ENCODE peak calls at places on chromosomes 3 and 15, in nine cellular contexts. One of them, this sample, is unnamed.

GRCh38 chr3:1531981-1532380 is 439.2 kb downstream of the CNTN6 start:
- DNase-seq in PC-9: no peak
- DNase-seq in colonic mucosa: no peak
- DNase-seq in AG09319: no peak
- DNase-seq in left ventricle myocardium inferior: no peak
- DNase-seq in bronchial epithelial cell: no peak
- DNase-seq in fibroblast of mammary gland: no peak
- DNase-seq in RWPE1: no peak
- DNase-seq in foreskin fibroblast: no peak
- DNase-seq in this sample: no peak

GRCh38 chr15:35005933-35006332 is 17.8 kb upstream of the ZNF770 start:
- DNase-seq in PC-9: no peak
- DNase-seq in colonic mucosa: no peak
- DNase-seq in AG09319: no peak
- DNase-seq in left ventricle myocardium inferior: no peak
- DNase-seq in bronchial epithelial cell: no peak
- DNase-seq in fibroblast of mammary gland: no peak
- DNase-seq in RWPE1: no peak
- DNase-seq in foreskin fibroblast: no peak
- DNase-seq in this sample: peak

GRCh38 chr15:31397851-31398661 is 71.4 kb downstream of the KLF13 start:
- DNase-seq in PC-9: no peak
- DNase-seq in colonic mucosa: peak
- DNase-seq in AG09319: no peak
- DNase-seq in left ventricle myocardium inferior: peak
- DNase-seq in bronchial epithelial cell: peak
- DNase-seq in fibroblast of mammary gland: no peak
- DNase-seq in RWPE1: peak
- DNase-seq in foreskin fibroblast: no peak
- DNase-seq in this sample: peak

GRCh38 chr3:158847885-158848284 is 46.0 kb downstream of the MFSD1 start:
- DNase-seq in PC-9: no peak
- DNase-seq in colonic mucosa: no peak
- DNase-seq in AG09319: no peak
- DNase-seq in left ventricle myocardium inferior: no peak
- DNase-seq in bronchial epithelial cell: no peak
- DNase-seq in fibroblast of mammary gland: no peak
- DNase-seq in RWPE1: no peak
- DNase-seq in foreskin fibroblast: no peak
- DNase-seq in this sample: no peak

GRCh38 chr15:78007211-78007956 is 70.1 kb downstream of the TBC1D2B start:
- DNase-seq in PC-9: no peak
- DNase-seq in colonic mucosa: no peak
- DNase-seq in AG09319: no peak
- DNase-seq in left ventricle myocardium inferior: no peak
- DNase-seq in bronchial epithelial cell: no peak
- DNase-seq in fibroblast of mammary gland: no peak
- DNase-seq in RWPE1: no peak
- DNase-seq in foreskin fibroblast: no peak
- DNase-seq in this sample: no peak

GRCh38 chr15:63880744-63881143 is 47.0 kb upstream of the HERC1 start:
- DNase-seq in PC-9: no peak
- DNase-seq in colonic mucosa: no peak
- DNase-seq in AG09319: no peak
- DNase-seq in left ventricle myocardium inferior: no peak
- DNase-seq in bronchial epithelial cell: peak
- DNase-seq in fibroblast of mammary gland: no peak
- DNase-seq in RWPE1: no peak
- DNase-seq in foreskin fibroblast: no peak
- DNase-seq in this sample: no peak

GRCh38 chr3:184757010-184757651 is 45.3 kb upstream of the MAGEF1 start:
- DNase-seq in PC-9: no peak
- DNase-seq in colonic mucosa: peak
- DNase-seq in AG09319: peak
- DNase-seq in left ventricle myocardium inferior: peak
- DNase-seq in bronchial epithelial cell: peak
- DNase-seq in fibroblast of mammary gland: peak
- DNase-seq in RWPE1: no peak
- DNase-seq in foreskin fibroblast: peak
- DNase-seq in this sample: no peak

GRCh38 chr3:46935168-46935858 is 41.2 kb downstream of the CCDC12 start:
- DNase-seq in PC-9: peak
- DNase-seq in colonic mucosa: no peak
- DNase-seq in AG09319: peak
- DNase-seq in left ventricle myocardium inferior: peak
- DNase-seq in bronchial epithelial cell: peak
- DNase-seq in fibroblast of mammary gland: peak
- DNase-seq in RWPE1: peak
- DNase-seq in foreskin fibroblast: peak
- DNase-seq in this sample: peak

GRCh38 chr3:194688207-194688711 is 2.6 kb downstream of the FAM43A start:
- DNase-seq in PC-9: no peak
- DNase-seq in colonic mucosa: peak
- DNase-seq in AG09319: no peak
- DNase-seq in left ventricle myocardium inferior: peak
- DNase-seq in bronchial epithelial cell: no peak
- DNase-seq in fibroblast of mammary gland: no peak
- DNase-seq in RWPE1: no peak
- DNase-seq in foreskin fibroblast: peak
- DNase-seq in this sample: no peak

DNA sequence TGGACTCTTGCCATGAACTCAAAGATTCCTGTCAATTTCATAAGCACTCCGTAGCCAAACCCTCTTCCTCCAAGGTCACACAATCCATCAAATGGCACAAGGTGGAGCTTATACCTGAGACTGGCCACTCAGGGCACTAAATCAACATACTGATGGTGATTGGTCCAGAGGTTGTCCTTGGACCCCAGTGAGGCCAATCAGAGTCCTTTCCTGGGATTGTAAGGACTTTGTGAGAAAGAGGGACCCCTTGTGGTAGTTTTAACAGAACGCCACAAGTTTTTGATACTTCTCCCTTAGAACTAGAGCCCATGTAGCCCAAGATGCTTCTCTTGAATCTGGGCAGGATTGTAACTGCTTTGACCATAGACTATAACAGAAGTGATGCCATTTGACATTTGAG is 44.4 kb upstream of the LARS2 start:
- DNase-seq in PC-9: peak
- DNase-seq in colonic mucosa: no peak
- DNase-seq in AG09319: no peak
- DNase-seq in left ventricle myocardium inferior: no peak
- DNase-seq in bronchial epithelial cell: peak
- DNase-seq in fibroblast of mammary gland: peak
- DNase-seq in RWPE1: peak
- DNase-seq in foreskin fibroblast: no peak
- DNase-seq in this sample: peak
- TF ChIP-seq CTCF in PC-9: peak
- TF ChIP-seq CTCF in colonic mucosa: no peak
- TF ChIP-seq CTCF in AG09319: no peak
- TF ChIP-seq CTCF in left ventricle myocardium inferior: no peak
- TF ChIP-seq CTCF in bronchial epithelial cell: no peak
- TF ChIP-seq CTCF in fibroblast of mammary gland: peak
- TF ChIP-seq CTCF in RWPE1: no peak
- TF ChIP-seq CTCF in foreskin fibroblast: no peak
- TF ChIP-seq CTCF in this sample: no peak

GRCh38 chr3:160210799-160211221 is 14.4 kb upstream of the C3orf80 start:
- DNase-seq in PC-9: peak
- DNase-seq in colonic mucosa: no peak
- DNase-seq in AG09319: no peak
- DNase-seq in left ventricle myocardium inferior: no peak
- DNase-seq in bronchial epithelial cell: peak
- DNase-seq in fibroblast of mammary gland: peak
- DNase-seq in RWPE1: peak
- DNase-seq in foreskin fibroblast: peak
- DNase-seq in this sample: peak
- TF ChIP-seq CTCF in PC-9: peak
- TF ChIP-seq CTCF in colonic mucosa: no peak
- TF ChIP-seq CTCF in AG09319: peak
- TF ChIP-seq CTCF in left ventricle myocardium inferior: no peak
- TF ChIP-seq CTCF in bronchial epithelial cell: peak
- TF ChIP-seq CTCF in fibroblast of mammary gland: peak
- TF ChIP-seq CTCF in RWPE1: no peak
- TF ChIP-seq CTCF in foreskin fibroblast: peak
- TF ChIP-seq CTCF in this sample: peak

GRCh38 chr3:39405687-39406367 is 693 bp upstream of the RPSA start:
- DNase-seq in PC-9: no peak
- DNase-seq in colonic mucosa: no peak
- DNase-seq in AG09319: no peak
- DNase-seq in left ventricle myocardium inferior: no peak
- DNase-seq in bronchial epithelial cell: no peak
- DNase-seq in fibroblast of mammary gland: no peak
- DNase-seq in RWPE1: no peak
- DNase-seq in foreskin fibroblast: no peak
- DNase-seq in this sample: no peak

GRCh38 chr3:39407773-39408492 is 1.4 kb downstream of the RPSA start:
- DNase-seq in PC-9: no peak
- DNase-seq in colonic mucosa: no peak
- DNase-seq in AG09319: no peak
- DNase-seq in left ventricle myocardium inferior: no peak
- DNase-seq in bronchial epithelial cell: no peak
- DNase-seq in fibroblast of mammary gland: peak
- DNase-seq in RWPE1: no peak
- DNase-seq in foreskin fibroblast: peak
- DNase-seq in this sample: peak

GRCh38 chr3:39404943-39405686 is 1.4 kb upstream of the RPSA start:
- DNase-seq in PC-9: no peak
- DNase-seq in colonic mucosa: no peak
- DNase-seq in AG09319: no peak
- DNase-seq in left ventricle myocardium inferior: no peak
- DNase-seq in bronchial epithelial cell: no peak
- DNase-seq in fibroblast of mammary gland: no peak
- DNase-seq in RWPE1: no peak
- DNase-seq in foreskin fibroblast: no peak
- DNase-seq in this sample: no peak

GRCh38 chr3:39407259-39407629 is 724 bp downstream of the RPSA start:
- DNase-seq in PC-9: no peak
- DNase-seq in colonic mucosa: no peak
- DNase-seq in AG09319: no peak
- DNase-seq in left ventricle myocardium inferior: no peak
- DNase-seq in bronchial epithelial cell: no peak
- DNase-seq in fibroblast of mammary gland: no peak
- DNase-seq in RWPE1: no peak
- DNase-seq in foreskin fibroblast: no peak
- DNase-seq in this sample: no peak

GRCh38 chr3:39406368-39407258 is at the start of gene RPSA:
- DNase-seq in PC-9: peak
- DNase-seq in colonic mucosa: peak
- DNase-seq in AG09319: peak
- DNase-seq in left ventricle myocardium inferior: peak
- DNase-seq in bronchial epithelial cell: peak
- DNase-seq in fibroblast of mammary gland: peak
- DNase-seq in RWPE1: peak
- DNase-seq in foreskin fibroblast: peak
- DNase-seq in this sample: peak
- TF ChIP-seq CTCF in PC-9: peak
- TF ChIP-seq CTCF in colonic mucosa: peak
- TF ChIP-seq CTCF in AG09319: peak
- TF ChIP-seq CTCF in left ventricle myocardium inferior: peak
- TF ChIP-seq CTCF in bronchial epithelial cell: peak
- TF ChIP-seq CTCF in fibroblast of mammary gland: no peak
- TF ChIP-seq CTCF in RWPE1: peak
- TF ChIP-seq CTCF in foreskin fibroblast: peak
- TF ChIP-seq CTCF in this sample: no peak

GRCh38 chr3:100653731-100654309 is 44.4 kb downstream of the ADGRG7 start:
- DNase-seq in PC-9: no peak
- DNase-seq in colonic mucosa: no peak
- DNase-seq in AG09319: no peak
- DNase-seq in left ventricle myocardium inferior: no peak
- DNase-seq in bronchial epithelial cell: no peak
- DNase-seq in fibroblast of mammary gland: no peak
- DNase-seq in RWPE1: no peak
- DNase-seq in foreskin fibroblast: no peak
- DNase-seq in this sample: no peak

GRCh38 chr3:100645913-100646312 is 36.5 kb downstream of the ADGRG7 start:
- DNase-seq in PC-9: peak
- DNase-seq in colonic mucosa: no peak
- DNase-seq in AG09319: no peak
- DNase-seq in left ventricle myocardium inferior: no peak
- DNase-seq in bronchial epithelial cell: no peak
- DNase-seq in fibroblast of mammary gland: no peak
- DNase-seq in RWPE1: no peak
- DNase-seq in foreskin fibroblast: no peak
- DNase-seq in this sample: no peak

GRCh38 chr3:100647673-100648072 is 38.3 kb downstream of the ADGRG7 start:
- DNase-seq in PC-9: no peak
- DNase-seq in colonic mucosa: no peak
- DNase-seq in AG09319: no peak
- DNase-seq in left ventricle myocardium inferior: no peak
- DNase-seq in bronchial epithelial cell: no peak
- DNase-seq in fibroblast of mammary gland: no peak
- DNase-seq in RWPE1: no peak
- DNase-seq in foreskin fibroblast: no peak
- DNase-seq in this sample: no peak

GRCh38 chr3:100647171-100647570 is 37.8 kb downstream of the ADGRG7 start:
- DNase-seq in PC-9: no peak
- DNase-seq in colonic mucosa: no peak
- DNase-seq in AG09319: no peak
- DNase-seq in left ventricle myocardium inferior: no peak
- DNase-seq in bronchial epithelial cell: no peak
- DNase-seq in fibroblast of mammary gland: no peak
- DNase-seq in RWPE1: no peak
- DNase-seq in foreskin fibroblast: no peak
- DNase-seq in this sample: no peak

DNA sequence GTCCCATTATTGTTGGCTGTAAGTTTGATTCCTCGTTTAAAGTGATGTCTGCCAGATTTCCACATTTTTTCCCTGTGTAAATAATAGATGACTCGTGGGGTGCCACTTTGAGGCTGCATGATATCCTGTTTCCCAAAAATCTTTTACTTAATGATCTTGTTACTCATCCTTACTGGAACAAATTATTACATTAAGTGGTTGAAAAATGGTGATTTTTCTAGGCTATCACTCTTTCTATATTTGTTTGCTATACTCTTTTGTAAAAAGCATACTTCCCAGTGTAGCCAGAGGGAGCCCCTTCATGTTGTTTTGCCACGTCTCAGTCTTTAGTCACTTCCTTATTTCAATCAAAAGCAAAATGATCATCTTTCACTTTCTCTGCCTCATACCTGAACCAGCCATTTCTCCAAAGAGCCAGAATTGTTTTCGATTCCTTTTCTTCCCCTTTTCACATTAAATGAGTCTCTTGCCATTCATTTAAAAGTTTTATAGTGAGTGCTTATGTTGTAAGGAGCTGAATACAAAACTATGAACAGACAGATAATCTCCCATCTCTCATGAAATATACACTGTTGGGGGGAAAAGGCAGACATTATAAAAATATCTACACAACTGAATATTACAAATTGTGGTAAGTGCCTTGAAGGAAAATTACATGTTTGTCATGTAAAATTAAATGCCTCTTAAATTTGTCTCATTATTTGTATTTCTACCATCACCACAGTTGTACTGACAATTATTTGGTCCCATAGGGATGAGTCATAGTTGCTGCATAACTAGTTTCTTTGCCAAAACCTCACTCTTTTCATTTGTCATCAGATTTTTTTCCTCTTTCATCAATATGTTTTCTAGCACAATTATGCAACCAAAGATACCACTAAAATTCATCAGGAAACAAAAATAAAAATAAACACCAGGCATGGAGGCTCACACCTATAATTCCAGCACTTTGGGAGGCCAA is 41.5 kb downstream of the ADGRG7 start:
- DNase-seq in PC-9: peak
- DNase-seq in colonic mucosa: no peak
- DNase-seq in AG09319: no peak
- DNase-seq in left ventricle myocardium inferior: no peak
- DNase-seq in bronchial epithelial cell: peak
- DNase-seq in fibroblast of mammary gland: peak
- DNase-seq in RWPE1: peak
- DNase-seq in foreskin fibroblast: peak
- DNase-seq in this sample: peak
- TF ChIP-seq CTCF in PC-9: peak
- TF ChIP-seq CTCF in colonic mucosa: no peak
- TF ChIP-seq CTCF in AG09319: peak
- TF ChIP-seq CTCF in left ventricle myocardium inferior: no peak
- TF ChIP-seq CTCF in bronchial epithelial cell: no peak
- TF ChIP-seq CTCF in fibroblast of mammary gland: peak
- TF ChIP-seq CTCF in RWPE1: peak
- TF ChIP-seq CTCF in foreskin fibroblast: no peak
- TF ChIP-seq CTCF in this sample: no peak